ENCODE peak calls at places on chromosomes 16 and 17, in four cellular contexts. M is NCI-H1092; E is central memory CD4-positive, alpha-beta T cell; C is left cardiac atrium. G is an unnamed sample.

GRCh38 chr17:36705651-36706436 is 104.5 kb downstream of the MRM1 start:
- DNase-seq in M (peak; percentile 77), E (peak; percentile 36), C (no peak), G (peak; percentile 30)

GRCh38 chr16:7744546-7745294 is 412.1 kb downstream of the RBFOX1 start:
- DNase-seq in M (no peak), E (no peak), C (no peak), G (no peak)

GRCh38 chr17:44529864-44530263 is 26.7 kb upstream of the GPATCH8 start:
- DNase-seq in M (no peak), E (no peak), C (no peak), G (no peak)

GRCh38 chr17:28506763-28507487 is 777 bp downstream of the FOXN1 start:
- DNase-seq in M (no peak), E (no peak), C (no peak), G (no peak)

GRCh38 chr17:46720408-46720807 is 98.1 kb downstream of the WNT3 start:
- DNase-seq in M (no peak), E (no peak), C (no peak), G (no peak)

GRCh38 chr17:73304438-73304837 is 7.4 kb downstream of the CDC42EP4 start:
- DNase-seq in M (no peak), E (no peak), C (no peak), G (no peak)

GRCh38 chr16:56625140-56625942 is at the start of gene MT1E:
- DNase-seq in M (no peak), E (peak; percentile 33), C (peak; percentile 85), G (peak; percentile 10)

GRCh38 chr17:72401883-72402726 is 281.3 kb downstream of the SOX9 start:
- DNase-seq in M (no peak), E (no peak), C (no peak), G (no peak)

GRCh38 chr16:1076801-1077576 is 4.4 kb downstream of the SSTR5 start:
- DNase-seq in M (no peak), E (no peak), C (no peak), G (no peak)

GRCh38 chr16:87855852-87856715 is 13.2 kb downstream of the SLC7A5 start:
- DNase-seq in M (no peak), E (peak; percentile 21), C (peak; percentile 59), G (peak; percentile 69)

GRCh38 chr16:31214705-31215286 is 877 bp downstream of the TRIM72 start:
- DNase-seq in M (no peak), E (no peak), C (no peak), G (no peak)

GRCh38 chr17:5668557-5669138 is 84.3 kb upstream of the NLRP1 start:
- DNase-seq in M (no peak), E (no peak), C (no peak), G (no peak)

GRCh38 chr17:80732268-80732667 is 187.6 kb downstream of the RPTOR start:
- DNase-seq in M (no peak), E (no peak), C (no peak), G (no peak)

GRCh38 chr17:42321555-42321954 is 33.3 kb downstream of the STAT5A start:
- DNase-seq in M (no peak), E (no peak), C (no peak), G (no peak)

GRCh38 chr16:83959621-83960434 is 6.8 kb downstream of the OSGIN1 start:
- DNase-seq in M (no peak), E (no peak), C (no peak), G (no peak)

GRCh38 chr17:37710344-37710886 is 34.4 kb downstream of the HNF1B start:
- DNase-seq in M (peak; percentile 61), E (no peak), C (peak; percentile 51), G (no peak)

GRCh38 chr17:77649717-77650211 is 308.7 kb upstream of the TNRC6C start:
- DNase-seq in M (no peak), E (no peak), C (no peak), G (no peak)

GRCh38 chr17:13919818-13920217 is 149.5 kb upstream of the COX10 start:
- DNase-seq in M (no peak), E (no peak), C (no peak), G (no peak)

GRCh38 chr17:62778990-62779681 is 29.0 kb downstream of the MARCHF10 start:
- DNase-seq in M (peak; percentile 57), E (no peak), C (peak; percentile 30), G (no peak)

GRCh38 chr16:5490499-5490898 is 392.9 kb upstream of the EEF2KMT start:
- DNase-seq in M (no peak), E (no peak), C (peak; percentile 27), G (no peak)

GRCh38 chr17:43979671-43980070 is 24.8 kb upstream of the NAGS start:
- DNase-seq in M (no peak), E (no peak), C (no peak), G (no peak)

GRCh38 chr16:1413684-1414531 is 596 bp downstream of the UNKL start:
- DNase-seq in M (no peak), E (peak; percentile 48), C (peak; percentile 58), G (peak; percentile 47)

GRCh38 chr16:84953051-84953746 is 58.1 kb downstream of the ZDHHC7 start:
- DNase-seq in M (no peak), E (no peak), C (no peak), G (no peak)

GRCh38 chr16:30092373-30093010 is 768 bp upstream of the TBX6 start:
- DNase-seq in M (peak; percentile 38), E (peak; percentile 70), C (peak; percentile 87), G (peak; percentile 65)

GRCh38 chr16:8103649-8104289 is 486.5 kb downstream of the TMEM114 start:
- DNase-seq in M (no peak), E (no peak), C (no peak), G (no peak)

GRCh38 chr16:1651509-1652342 is 26.4 kb upstream of the JPT2 start:
- DNase-seq in M (no peak), E (no peak), C (no peak), G (no peak)

GRCh38 chr16:49400611-49401010 is 27.0 kb downstream of the C16orf78 start:
- DNase-seq in M (no peak), E (no peak), C (no peak), G (no peak)

GRCh38 chr16:66541388-66542360 is 8.2 kb downstream of the TK2 start:
- DNase-seq in M (no peak), E (no peak), C (no peak), G (no peak)

GRCh38 chr17:42536372-42537155 is 523 bp downstream of the NAGLU start:
- DNase-seq in M (peak; percentile 59), E (peak; percentile 51), C (peak; percentile 87), G (peak; percentile 65)

GRCh38 chr17:42002792-42003301 is 14.4 kb downstream of the DNAJC7 start:
- DNase-seq in M (no peak), E (no peak), C (no peak), G (no peak)

GRCh38 chr16:15811778-15812750 is 44.8 kb downstream of the MYH11 start:
- DNase-seq in M (no peak), E (no peak), C (peak; percentile 42), G (no peak)

G was measured in immature natural killer cell.